ENCODE peak calls at places on chromosome X, in nine cellular contexts. One of them, this sample, is unnamed.

GRCh38 chrX:134625315-134625718 is 33.0 kb downstream of the PLAC1 start:
- DNase-seq in mammary epithelial cell: no peak
- DNase-seq in SK-N-SH: no peak
- DNase-seq in psoas muscle: peak
- DNase-seq in right lobe of liver: no peak
- DNase-seq in heart right ventricle: no peak
- DNase-seq in fibroblast of lung: peak
- DNase-seq in uterus: peak
- DNase-seq in left lung: no peak
- DNase-seq in this sample: no peak

GRCh38 chrX:123155327-123155726 is 28.8 kb upstream of the GRIA3 start:
- DNase-seq in SK-N-SH: no peak
- DNase-seq in right lobe of liver: no peak
- DNase-seq in psoas muscle: no peak
- DNase-seq in fibroblast of lung: peak
- DNase-seq in heart right ventricle: no peak
- DNase-seq in mammary epithelial cell: peak
- DNase-seq in uterus: no peak
- DNase-seq in left lung: no peak
- DNase-seq in this sample: no peak

GRCh38 chrX:39766085-39766726 is 331.6 kb downstream of the BCOR start:
- DNase-seq in fibroblast of lung: no peak
- DNase-seq in right lobe of liver: no peak
- DNase-seq in psoas muscle: no peak
- DNase-seq in uterus: no peak
- DNase-seq in left lung: no peak
- DNase-seq in mammary epithelial cell: no peak
- DNase-seq in heart right ventricle: no peak
- DNase-seq in SK-N-SH: no peak
- DNase-seq in this sample: peak

GRCh38 chrX:41027388-41027787 is 57.9 kb upstream of the USP9X start:
- DNase-seq in mammary epithelial cell: peak
- DNase-seq in left lung: no peak
- DNase-seq in right lobe of liver: no peak
- DNase-seq in psoas muscle: no peak
- DNase-seq in SK-N-SH: no peak
- DNase-seq in fibroblast of lung: peak
- DNase-seq in uterus: no peak
- DNase-seq in heart right ventricle: no peak
- DNase-seq in this sample: no peak

GRCh38 chrX:18415386-18415785 is 10.0 kb upstream of the CDKL5 start:
- DNase-seq in fibroblast of lung: peak
- DNase-seq in heart right ventricle: no peak
- DNase-seq in SK-N-SH: no peak
- DNase-seq in psoas muscle: no peak
- DNase-seq in mammary epithelial cell: no peak
- DNase-seq in right lobe of liver: no peak
- DNase-seq in uterus: no peak
- DNase-seq in left lung: no peak
- DNase-seq in this sample: no peak

GRCh38 chrX:19121898-19122640 is at the start of gene ADGRG2:
- DNase-seq in left lung: no peak
- DNase-seq in psoas muscle: peak
- DNase-seq in fibroblast of lung: peak
- DNase-seq in mammary epithelial cell: peak
- DNase-seq in SK-N-SH: peak
- DNase-seq in uterus: no peak
- DNase-seq in heart right ventricle: peak
- DNase-seq in right lobe of liver: peak
- DNase-seq in this sample: peak

GRCh38 chrX:130108647-130109428 is 1.5 kb downstream of the ELF4 start:
- DNase-seq in fibroblast of lung: no peak
- DNase-seq in heart right ventricle: no peak
- DNase-seq in left lung: peak
- DNase-seq in uterus: no peak
- DNase-seq in right lobe of liver: no peak
- DNase-seq in psoas muscle: peak
- DNase-seq in mammary epithelial cell: peak
- DNase-seq in SK-N-SH: peak
- DNase-seq in this sample: peak

GRCh38 chrX:130885996-130886395 is 17.0 kb downstream of the ENOX2 start:
- DNase-seq in left lung: no peak
- DNase-seq in right lobe of liver: no peak
- DNase-seq in fibroblast of lung: no peak
- DNase-seq in psoas muscle: no peak
- DNase-seq in uterus: no peak
- DNase-seq in SK-N-SH: no peak
- DNase-seq in mammary epithelial cell: no peak
- DNase-seq in heart right ventricle: no peak
- DNase-seq in this sample: no peak

GRCh38 chrX:39855748-39856129 is 242.0 kb downstream of the BCOR start:
- DNase-seq in heart right ventricle: no peak
- DNase-seq in fibroblast of lung: peak
- DNase-seq in left lung: no peak
- DNase-seq in mammary epithelial cell: peak
- DNase-seq in psoas muscle: no peak
- DNase-seq in SK-N-SH: no peak
- DNase-seq in right lobe of liver: no peak
- DNase-seq in uterus: no peak
- DNase-seq in this sample: peak

GRCh38 chrX:43898406-43898805 is 16.2 kb upstream of the MAOB start:
- DNase-seq in left lung: no peak
- DNase-seq in heart right ventricle: no peak
- DNase-seq in uterus: no peak
- DNase-seq in mammary epithelial cell: no peak
- DNase-seq in right lobe of liver: no peak
- DNase-seq in SK-N-SH: no peak
- DNase-seq in psoas muscle: peak
- DNase-seq in fibroblast of lung: no peak
- DNase-seq in this sample: no peak

GRCh38 chrX:43897290-43897689 is 15.0 kb upstream of the MAOB start:
- DNase-seq in mammary epithelial cell: no peak
- DNase-seq in heart right ventricle: no peak
- DNase-seq in psoas muscle: no peak
- DNase-seq in uterus: no peak
- DNase-seq in SK-N-SH: no peak
- DNase-seq in fibroblast of lung: no peak
- DNase-seq in left lung: no peak
- DNase-seq in right lobe of liver: no peak
- DNase-seq in this sample: no peak

GRCh38 chrX:43899878-43900815 is 17.9 kb upstream of the MAOB start:
- DNase-seq in left lung: no peak
- DNase-seq in psoas muscle: no peak
- DNase-seq in heart right ventricle: no peak
- DNase-seq in fibroblast of lung: no peak
- DNase-seq in right lobe of liver: no peak
- DNase-seq in mammary epithelial cell: no peak
- DNase-seq in uterus: no peak
- DNase-seq in SK-N-SH: no peak
- DNase-seq in this sample: no peak
- H3K27ac ChIP-seq in left lung: no peak
- H3K27ac ChIP-seq in psoas muscle: peak
- H3K27ac ChIP-seq in heart right ventricle: no peak
- H3K27ac ChIP-seq in fibroblast of lung: no peak
- H3K27ac ChIP-seq in right lobe of liver: no peak
- H3K27ac ChIP-seq in mammary epithelial cell: no peak
- H3K27ac ChIP-seq in uterus: no peak
- H3K27ac ChIP-seq in SK-N-SH: no peak
- H3K27ac ChIP-seq in this sample: no peak

DNA sequence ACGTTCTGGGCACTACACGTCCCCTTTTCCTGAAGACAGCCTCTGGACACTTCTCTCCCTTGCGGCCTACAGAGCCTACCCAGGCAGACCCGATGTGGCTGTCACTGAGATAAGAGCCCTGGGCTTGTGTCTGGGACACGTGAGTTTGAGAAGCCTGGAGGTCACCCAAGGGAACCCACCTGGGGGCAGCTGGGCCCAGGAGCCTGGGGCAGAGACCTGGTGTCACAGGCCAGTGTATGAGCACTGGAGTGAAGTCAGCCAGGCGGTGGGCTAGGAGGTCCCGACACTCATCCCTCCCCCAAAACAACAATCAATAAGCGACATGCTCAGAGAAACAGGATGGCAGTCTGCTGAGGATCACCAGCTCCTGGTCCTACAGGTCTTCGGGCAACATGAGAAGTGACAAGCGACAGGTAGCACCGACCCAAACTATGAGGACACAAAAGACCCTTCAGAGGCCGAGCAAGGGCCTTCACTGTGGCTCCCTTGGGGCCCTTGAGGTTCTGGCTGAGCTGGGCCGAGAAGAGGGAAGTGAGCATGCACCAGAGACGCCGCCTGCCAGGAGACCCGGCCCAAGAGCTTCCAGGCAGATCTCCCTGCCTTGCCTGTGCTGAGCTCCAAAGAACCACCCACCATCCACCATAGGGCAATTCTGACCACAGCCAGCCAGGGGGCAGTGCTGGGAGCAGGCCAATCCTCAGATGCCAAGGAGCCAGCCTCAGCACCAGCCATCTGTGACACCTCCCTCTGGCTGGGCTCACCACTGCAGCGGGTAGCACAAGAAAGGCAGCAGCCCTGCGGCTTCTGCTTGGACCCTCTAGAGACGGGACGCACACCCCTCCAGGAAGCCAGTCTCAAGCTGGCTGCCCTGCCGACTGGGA is 11.0 kb upstream of the DUSP9 start:
- DNase-seq in uterus: peak
- DNase-seq in right lobe of liver: no peak
- DNase-seq in psoas muscle: no peak
- DNase-seq in left lung: no peak
- DNase-seq in heart right ventricle: no peak
- DNase-seq in mammary epithelial cell: no peak
- DNase-seq in SK-N-SH: peak
- DNase-seq in fibroblast of lung: no peak
- DNase-seq in this sample: peak
- TF ChIP-seq CTCF in uterus: no peak
- TF ChIP-seq CTCF in right lobe of liver: peak
- TF ChIP-seq CTCF in psoas muscle: no peak
- TF ChIP-seq CTCF in left lung: no peak
- TF ChIP-seq CTCF in heart right ventricle: peak
- TF ChIP-seq CTCF in mammary epithelial cell: peak
- TF ChIP-seq CTCF in SK-N-SH: peak
- TF ChIP-seq CTCF in fibroblast of lung: peak
- TF ChIP-seq CTCF in this sample: peak

GRCh38 chrX:154369453-154370299 is 4.8 kb downstream of the FLNA start:
- DNase-seq in right lobe of liver: peak
- DNase-seq in heart right ventricle: peak
- DNase-seq in SK-N-SH: peak
- DNase-seq in uterus: peak
- DNase-seq in left lung: peak
- DNase-seq in psoas muscle: peak
- DNase-seq in mammary epithelial cell: peak
- DNase-seq in fibroblast of lung: peak
- DNase-seq in this sample: peak

GRCh38 chrX:154366666-154367055 is 7.8 kb downstream of the FLNA start:
- DNase-seq in mammary epithelial cell: no peak
- DNase-seq in left lung: no peak
- DNase-seq in psoas muscle: no peak
- DNase-seq in heart right ventricle: peak
- DNase-seq in uterus: no peak
- DNase-seq in right lobe of liver: peak
- DNase-seq in SK-N-SH: no peak
- DNase-seq in fibroblast of lung: no peak
- DNase-seq in this sample: no peak

GRCh38 chrX:154365997-154366665 is 8.3 kb downstream of the FLNA start:
- DNase-seq in mammary epithelial cell: no peak
- DNase-seq in right lobe of liver: no peak
- DNase-seq in heart right ventricle: no peak
- DNase-seq in SK-N-SH: no peak
- DNase-seq in psoas muscle: no peak
- DNase-seq in uterus: no peak
- DNase-seq in left lung: no peak
- DNase-seq in fibroblast of lung: no peak
- DNase-seq in this sample: no peak

GRCh38 chrX:154368630-154369452 is 5.6 kb downstream of the FLNA start:
- DNase-seq in right lobe of liver: no peak
- DNase-seq in fibroblast of lung: peak
- DNase-seq in mammary epithelial cell: peak
- DNase-seq in left lung: peak
- DNase-seq in heart right ventricle: peak
- DNase-seq in SK-N-SH: no peak
- DNase-seq in uterus: peak
- DNase-seq in psoas muscle: peak
- DNase-seq in this sample: peak

DNA sequence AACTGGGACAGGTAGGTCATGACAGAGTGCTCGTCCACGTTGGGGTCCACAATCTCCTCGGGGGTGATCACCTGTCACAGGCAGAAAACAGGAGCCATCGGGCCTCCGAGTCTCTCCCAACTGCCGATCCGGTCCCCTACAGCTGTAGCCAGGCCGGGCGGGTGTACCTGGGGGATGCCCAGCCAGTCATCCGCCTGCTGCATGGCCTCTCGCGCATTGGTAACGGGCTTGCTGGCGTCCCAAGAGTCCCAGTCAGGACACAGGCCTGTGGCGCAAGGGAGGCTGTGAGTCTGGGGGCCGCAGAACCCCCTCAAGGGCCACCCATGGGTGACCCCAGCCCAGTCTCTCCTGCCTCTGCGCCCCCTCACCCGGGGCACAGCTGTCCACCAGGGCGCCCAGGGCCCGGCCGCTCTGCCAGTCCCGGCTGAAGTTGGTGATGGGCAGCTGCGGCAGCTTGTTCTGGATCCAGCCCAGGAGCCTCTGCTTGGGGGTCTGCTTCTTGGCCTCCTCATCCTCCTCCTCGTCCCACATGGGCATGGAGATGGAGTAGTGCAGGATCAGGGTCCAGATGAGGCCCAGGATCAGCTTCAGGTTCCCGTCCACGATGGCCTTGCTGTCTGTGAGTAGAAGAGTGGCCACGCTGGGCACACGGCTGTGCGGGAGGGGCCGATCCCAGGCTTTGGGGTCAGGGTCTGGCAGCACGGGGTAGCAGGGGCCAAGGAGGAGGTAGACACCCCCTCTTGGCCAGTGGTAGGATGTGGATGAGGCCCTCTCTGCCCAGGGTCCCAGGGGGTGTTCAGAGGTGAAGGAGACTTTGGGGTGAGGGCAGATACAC is 6.7 kb downstream of the FLNA start:
- DNase-seq in uterus: no peak
- DNase-seq in heart right ventricle: no peak
- DNase-seq in mammary epithelial cell: no peak
- DNase-seq in psoas muscle: no peak
- DNase-seq in right lobe of liver: no peak
- DNase-seq in fibroblast of lung: no peak
- DNase-seq in left lung: no peak
- DNase-seq in SK-N-SH: no peak
- DNase-seq in this sample: no peak
- H3K4me3 ChIP-seq in uterus: no peak
- H3K4me3 ChIP-seq in heart right ventricle: peak
- H3K4me3 ChIP-seq in mammary epithelial cell: peak
- H3K4me3 ChIP-seq in psoas muscle: peak
- H3K4me3 ChIP-seq in right lobe of liver: no peak
- H3K4me3 ChIP-seq in fibroblast of lung: peak
- H3K4me3 ChIP-seq in left lung: peak
- H3K4me3 ChIP-seq in SK-N-SH: peak
- H3K4me3 ChIP-seq in this sample: peak

GRCh38 chrX:57241967-57242366 is 44.5 kb upstream of the FAAH2 start:
- DNase-seq in heart right ventricle: no peak
- DNase-seq in SK-N-SH: no peak
- DNase-seq in left lung: no peak
- DNase-seq in right lobe of liver: no peak
- DNase-seq in mammary epithelial cell: no peak
- DNase-seq in uterus: no peak
- DNase-seq in fibroblast of lung: no peak
- DNase-seq in psoas muscle: no peak
- DNase-seq in this sample: no peak
- H3K27ac ChIP-seq in heart right ventricle: no peak
- H3K27ac ChIP-seq in SK-N-SH: no peak
- H3K27ac ChIP-seq in left lung: no peak
- H3K27ac ChIP-seq in right lobe of liver: no peak
- H3K27ac ChIP-seq in mammary epithelial cell: no peak
- H3K27ac ChIP-seq in uterus: no peak
- H3K27ac ChIP-seq in fibroblast of lung: no peak
- H3K27ac ChIP-seq in psoas muscle: no peak
- H3K27ac ChIP-seq in this sample: no peak

This sample was measured in endodermal cell.